ENCODE peak calls at places on chromosomes 5 and 9, in seven cellular contexts. F, K, E, J, W, A and O are unnamed samples.

GRCh38 chr9:1100945-1101344 is 50.8 kb downstream of the DMRT2 start:
- DNase-seq in J (no peak), K (no peak), A (no peak), F (no peak), W (no peak), E (no peak), O (peak)

GRCh38 chr5:6829150-6829784 is 116.0 kb downstream of the TENT4A start:
- DNase-seq in W (no peak), K (no peak), F (no peak), J (peak), A (no peak), E (no peak), O (no peak)

GRCh38 chr9:133137451-133138231 is 16.6 kb upstream of the RALGDS start:
- DNase-seq in W (peak), K (no peak), A (no peak), E (no peak), J (no peak), F (no peak), O (no peak)

GRCh38 chr5:89265511-89266169 is 382.7 kb upstream of the MEF2C start:
- DNase-seq in F (no peak), K (no peak), W (no peak), J (no peak), E (no peak), A (no peak), O (no peak)

GRCh38 chr9:112380771-112381181 is 868 bp downstream of the HSDL2 start:
- DNase-seq in W (no peak), K (no peak), J (no peak), E (peak), F (no peak), A (no peak), O (no peak)

GRCh38 chr5:154249786-154250185 is 59.3 kb downstream of the GALNT10 start:
- DNase-seq in J (no peak), K (no peak), E (no peak), F (no peak), A (no peak), W (no peak), O (no peak)

GRCh38 chr5:178115835-178116405 is 2.6 kb downstream of the N4BP3 start:
- DNase-seq in J (no peak), F (no peak), K (no peak), A (no peak), W (no peak), E (no peak), O (no peak)

GRCh38 chr5:16428359-16428758 is 37.2 kb downstream of the ZNF622 start:
- DNase-seq in A (no peak), W (no peak), K (no peak), F (no peak), E (no peak), J (no peak), O (no peak)